ENCODE peak calls at places on chromosomes 12 and 14, in four cellular contexts. N is upper lobe of left lung, Y is A549, V is stomach. T is an unnamed sample.

GRCh38 chr14:21268612-21269251 is 510 bp downstream of the HNRNPC start:
- DNase-seq in N (no peak), Y (no peak), V (peak; percentile 30), T (peak; percentile 61)

GRCh38 chr12:48695859-48696258 is 13.8 kb upstream of the KANSL2 start:
- DNase-seq in N (no peak), Y (no peak), V (no peak), T (no peak)

GRCh38 chr12:95959107-95959506 is 16.0 kb downstream of the AMDHD1 start:
- DNase-seq in N (no peak), Y (peak; percentile 33), V (no peak), T (no peak)

GRCh38 chr12:80173465-80173864 is 74.1 kb downstream of the OTOGL start:
- DNase-seq in N (no peak), Y (no peak), V (no peak), T (no peak)

GRCh38 chr14:67815573-67816235 is 686 bp downstream of the ZFYVE26 start:
- DNase-seq in N (no peak), Y (no peak), V (no peak), T (no peak)

GRCh38 chr14:99408286-99408970 is 72.2 kb downstream of the SETD3 start:
- DNase-seq in N (no peak), Y (no peak), V (no peak), T (no peak)

GRCh38 chr12:22821985-22822384 is 197.0 kb downstream of the ETNK1 start:
- DNase-seq in N (no peak), Y (no peak), V (no peak), T (no peak)

GRCh38 chr12:95322335-95322734 is 104.7 kb downstream of the VEZT start:
- DNase-seq in N (no peak), Y (no peak), V (no peak), T (no peak)

GRCh38 chr12:117501470-117501869 is 140.0 kb upstream of the NOS1 start:
- DNase-seq in N (no peak), Y (no peak), V (peak; percentile 84), T (no peak)

GRCh38 chr12:64656429-64656828 is 46.1 kb downstream of the RASSF3 start:
- DNase-seq in N (no peak), Y (no peak), V (peak; percentile 51), T (no peak)

GRCh38 chr12:5616854-5617253 is 184.9 kb downstream of the NTF3 start:
- DNase-seq in N (no peak), Y (no peak), V (no peak), T (no peak)

DNA sequence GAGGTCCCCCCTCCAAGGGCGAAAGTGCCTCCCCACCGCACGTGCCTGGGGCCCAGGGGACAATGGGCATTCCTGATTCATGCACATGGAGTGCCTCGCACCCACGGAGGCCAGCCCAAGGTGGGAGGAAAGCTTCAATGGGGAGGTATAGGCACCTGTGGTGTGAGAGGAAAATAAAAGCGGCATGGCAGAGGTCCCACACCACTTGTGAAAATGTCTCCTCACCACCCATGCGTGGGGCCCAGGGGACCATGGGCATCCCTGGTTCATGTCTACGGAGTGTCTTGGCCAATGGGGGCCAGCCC is 384.7 kb downstream of the ALG10 start:
- DNase-seq in N (peak; percentile 12), Y (no peak), V (no peak), T (no peak)
- H3K9me3 ChIP-seq in N (peaks cover 53% of the 10 kb centered on the region), Y (peaks cover 17% of the 10 kb centered on the region), V (peaks cover 88% of the 10 kb centered on the region), T (peaks cover 40% of the 10 kb centered on the region)

DNA sequence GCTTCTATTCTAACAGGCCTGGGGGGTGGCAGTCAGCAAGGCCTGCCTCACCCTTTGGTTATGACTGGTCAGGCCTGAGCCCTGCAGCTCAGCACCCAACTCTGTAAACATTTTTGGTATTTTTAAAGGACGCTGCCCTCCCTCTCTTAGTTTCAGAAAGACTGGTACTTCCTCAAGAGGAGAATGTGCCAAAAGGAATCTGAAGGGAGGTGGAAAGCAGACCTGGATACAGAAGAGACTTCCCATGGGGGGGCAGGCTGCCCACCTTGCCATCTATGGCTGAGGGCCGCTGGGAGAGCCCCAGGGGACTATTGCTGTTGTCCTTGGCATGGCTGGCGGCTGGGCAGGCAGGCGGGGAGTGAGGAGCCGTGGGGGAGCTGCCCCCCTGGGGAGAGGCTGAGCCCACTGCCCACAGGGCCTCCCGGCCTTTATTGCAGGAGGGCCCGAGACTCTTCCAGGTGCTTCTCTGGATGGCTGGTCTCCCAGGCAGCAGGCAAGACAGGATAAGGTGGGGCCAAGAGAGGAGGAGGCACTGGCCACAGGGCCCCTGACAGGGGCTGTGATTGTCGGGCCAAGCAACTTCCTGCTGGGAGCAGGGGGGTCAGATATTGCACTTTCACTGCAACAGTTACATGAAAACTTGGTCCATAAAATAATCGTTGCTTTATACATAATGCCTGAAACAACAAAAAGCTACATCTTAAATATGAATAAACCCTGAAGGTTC is 3.5 kb downstream of the ARL6IP4 start:
- DNase-seq in N (no peak), Y (no peak), V (no peak), T (no peak)
- H3K4me1 ChIP-seq in N (peaks cover 60% of the 10 kb centered on the region), Y (peaks cover 16% of the 10 kb centered on the region), V (peaks cover 56% of the 10 kb centered on the region), T (no peaks in the 10 kb centered on the region)

GRCh38 chr12:108635201-108635996 is 1.7 kb upstream of the SELPLG start:
- DNase-seq in N (no peak), Y (no peak), V (no peak), T (no peak)
- TF ChIP-seq EP300 in N (no peak), Y (no peak), V (no peak), T (no peak)

GRCh38 chr14:105937253-105938054 is 411.1 kb downstream of the TMEM121 start:
- DNase-seq in N (no peak), Y (no peak), V (peak; percentile 22), T (no peak)
- H3K9me3 ChIP-seq in N (no peaks in the 10 kb centered on the region), Y (peaks cover 22% of the 10 kb centered on the region), V (peaks cover 42% of the 10 kb centered on the region), T (no peaks in the 10 kb centered on the region)

T was measured in tibial nerve.